ENCODE peak calls at places on chromosomes 7 and 10, in six cellular contexts. One of them, this sample, is unnamed.

GRCh38 chr7:132419538-132419937 is 156.7 kb downstream of the PLXNA4 start:
- DNase-seq in RCC 7860: no peak
- DNase-seq in naive B cell: no peak
- DNase-seq in H9: no peak
- DNase-seq in stimulated activated CD4-positive, alpha-beta T cell treated with anti-CD3 and anti-CD28 coated beads, Interleukin-2, amount 100 ng/mL, for 24 hours: no peak
- DNase-seq in occipital lobe: no peak
- DNase-seq in this sample: no peak

GRCh38 chr7:31108097-31108657 is 56.1 kb downstream of the ADCYAP1R1 start:
- DNase-seq in H9: peak
- DNase-seq in naive B cell: no peak
- DNase-seq in stimulated activated CD4-positive, alpha-beta T cell treated with anti-CD3 and anti-CD28 coated beads, Interleukin-2, amount 100 ng/mL, for 24 hours: no peak
- DNase-seq in RCC 7860: no peak
- DNase-seq in occipital lobe: no peak
- DNase-seq in this sample: no peak

GRCh38 chr7:106257752-106258151 is 27.0 kb downstream of the NAMPT start:
- DNase-seq in RCC 7860: no peak
- DNase-seq in occipital lobe: no peak
- DNase-seq in H9: no peak
- DNase-seq in stimulated activated CD4-positive, alpha-beta T cell treated with anti-CD3 and anti-CD28 coated beads, Interleukin-2, amount 100 ng/mL, for 24 hours: no peak
- DNase-seq in naive B cell: no peak
- DNase-seq in this sample: no peak

GRCh38 chr7:152859781-152860191 is 100.2 kb downstream of the ACTR3B start:
- DNase-seq in H9: peak
- DNase-seq in naive B cell: no peak
- DNase-seq in occipital lobe: no peak
- DNase-seq in RCC 7860: peak
- DNase-seq in stimulated activated CD4-positive, alpha-beta T cell treated with anti-CD3 and anti-CD28 coated beads, Interleukin-2, amount 100 ng/mL, for 24 hours: no peak
- DNase-seq in this sample: no peak

GRCh38 chr7:33639552-33640197 is 265.7 kb upstream of the BMPER start:
- DNase-seq in occipital lobe: no peak
- DNase-seq in naive B cell: no peak
- DNase-seq in RCC 7860: no peak
- DNase-seq in H9: no peak
- DNase-seq in stimulated activated CD4-positive, alpha-beta T cell treated with anti-CD3 and anti-CD28 coated beads, Interleukin-2, amount 100 ng/mL, for 24 hours: no peak
- DNase-seq in this sample: no peak

GRCh38 chr7:81036871-81037270 is 118.0 kb upstream of the SEMA3C start:
- DNase-seq in H9: no peak
- DNase-seq in occipital lobe: no peak
- DNase-seq in naive B cell: no peak
- DNase-seq in stimulated activated CD4-positive, alpha-beta T cell treated with anti-CD3 and anti-CD28 coated beads, Interleukin-2, amount 100 ng/mL, for 24 hours: no peak
- DNase-seq in RCC 7860: no peak
- DNase-seq in this sample: no peak

GRCh38 chr7:55624813-55625212 is 52.5 kb upstream of the VOPP1 start:
- DNase-seq in RCC 7860: no peak
- DNase-seq in naive B cell: no peak
- DNase-seq in H9: no peak
- DNase-seq in occipital lobe: no peak
- DNase-seq in stimulated activated CD4-positive, alpha-beta T cell treated with anti-CD3 and anti-CD28 coated beads, Interleukin-2, amount 100 ng/mL, for 24 hours: no peak
- DNase-seq in this sample: no peak

GRCh38 chr10:53422223-53422888 is 649.8 kb upstream of the MBL2 start:
- DNase-seq in occipital lobe: no peak
- DNase-seq in RCC 7860: no peak
- DNase-seq in stimulated activated CD4-positive, alpha-beta T cell treated with anti-CD3 and anti-CD28 coated beads, Interleukin-2, amount 100 ng/mL, for 24 hours: no peak
- DNase-seq in H9: no peak
- DNase-seq in naive B cell: no peak
- DNase-seq in this sample: no peak

GRCh38 chr7:2019693-2020511 is 212.8 kb downstream of the MAD1L1 start:
- DNase-seq in H9: no peak
- DNase-seq in occipital lobe: no peak
- DNase-seq in naive B cell: peak
- DNase-seq in stimulated activated CD4-positive, alpha-beta T cell treated with anti-CD3 and anti-CD28 coated beads, Interleukin-2, amount 100 ng/mL, for 24 hours: peak
- DNase-seq in RCC 7860: no peak
- DNase-seq in this sample: peak

GRCh38 chr10:110495731-110496552 is 1.8 kb upstream of the DUSP5 start:
- DNase-seq in H9: peak
- DNase-seq in RCC 7860: peak
- DNase-seq in stimulated activated CD4-positive, alpha-beta T cell treated with anti-CD3 and anti-CD28 coated beads, Interleukin-2, amount 100 ng/mL, for 24 hours: peak
- DNase-seq in naive B cell: no peak
- DNase-seq in occipital lobe: peak
- DNase-seq in this sample: peak

GRCh38 chr7:136179829-136180721 is 202.9 kb upstream of the MTPN start:
- DNase-seq in RCC 7860: no peak
- DNase-seq in stimulated activated CD4-positive, alpha-beta T cell treated with anti-CD3 and anti-CD28 coated beads, Interleukin-2, amount 100 ng/mL, for 24 hours: no peak
- DNase-seq in occipital lobe: no peak
- DNase-seq in naive B cell: no peak
- DNase-seq in H9: no peak
- DNase-seq in this sample: no peak

GRCh38 chr10:122163182-122164027 is 107.7 kb upstream of the BTBD16 start:
- DNase-seq in H9: peak
- DNase-seq in naive B cell: no peak
- DNase-seq in RCC 7860: no peak
- DNase-seq in stimulated activated CD4-positive, alpha-beta T cell treated with anti-CD3 and anti-CD28 coated beads, Interleukin-2, amount 100 ng/mL, for 24 hours: peak
- DNase-seq in occipital lobe: no peak
- DNase-seq in this sample: no peak

GRCh38 chr10:88800152-88801125 is 2.1 kb upstream of the LIPM start:
- DNase-seq in naive B cell: no peak
- DNase-seq in stimulated activated CD4-positive, alpha-beta T cell treated with anti-CD3 and anti-CD28 coated beads, Interleukin-2, amount 100 ng/mL, for 24 hours: peak
- DNase-seq in occipital lobe: no peak
- DNase-seq in H9: no peak
- DNase-seq in RCC 7860: no peak
- DNase-seq in this sample: no peak

GRCh38 chr10:67772151-67772550 is 65.8 kb downstream of the DNAJC12 start:
- DNase-seq in naive B cell: no peak
- DNase-seq in RCC 7860: no peak
- DNase-seq in stimulated activated CD4-positive, alpha-beta T cell treated with anti-CD3 and anti-CD28 coated beads, Interleukin-2, amount 100 ng/mL, for 24 hours: no peak
- DNase-seq in occipital lobe: no peak
- DNase-seq in H9: no peak
- DNase-seq in this sample: no peak

GRCh38 chr7:27842094-27842493 is 102.1 kb downstream of the TAX1BP1 start:
- DNase-seq in occipital lobe: no peak
- DNase-seq in stimulated activated CD4-positive, alpha-beta T cell treated with anti-CD3 and anti-CD28 coated beads, Interleukin-2, amount 100 ng/mL, for 24 hours: no peak
- DNase-seq in RCC 7860: no peak
- DNase-seq in H9: no peak
- DNase-seq in naive B cell: no peak
- DNase-seq in this sample: no peak

GRCh38 chr7:135918134-135918533 is 59.0 kb downstream of the MTPN start:
- DNase-seq in occipital lobe: no peak
- DNase-seq in stimulated activated CD4-positive, alpha-beta T cell treated with anti-CD3 and anti-CD28 coated beads, Interleukin-2, amount 100 ng/mL, for 24 hours: no peak
- DNase-seq in RCC 7860: no peak
- DNase-seq in naive B cell: no peak
- DNase-seq in H9: no peak
- DNase-seq in this sample: no peak

GRCh38 chr10:48770558-48771089 is 86.0 kb downstream of the WDFY4 start:
- DNase-seq in naive B cell: no peak
- DNase-seq in RCC 7860: no peak
- DNase-seq in H9: no peak
- DNase-seq in stimulated activated CD4-positive, alpha-beta T cell treated with anti-CD3 and anti-CD28 coated beads, Interleukin-2, amount 100 ng/mL, for 24 hours: no peak
- DNase-seq in occipital lobe: no peak
- DNase-seq in this sample: no peak

GRCh38 chr7:154789404-154789803 is 213.5 kb downstream of the PAXIP1 start:
- DNase-seq in H9: no peak
- DNase-seq in occipital lobe: peak
- DNase-seq in RCC 7860: peak
- DNase-seq in naive B cell: no peak
- DNase-seq in stimulated activated CD4-positive, alpha-beta T cell treated with anti-CD3 and anti-CD28 coated beads, Interleukin-2, amount 100 ng/mL, for 24 hours: peak
- DNase-seq in this sample: no peak

GRCh38 chr7:53541467-53541866 is 506.0 kb downstream of the POM121L12 start:
- DNase-seq in stimulated activated CD4-positive, alpha-beta T cell treated with anti-CD3 and anti-CD28 coated beads, Interleukin-2, amount 100 ng/mL, for 24 hours: no peak
- DNase-seq in occipital lobe: no peak
- DNase-seq in H9: no peak
- DNase-seq in naive B cell: no peak
- DNase-seq in RCC 7860: no peak
- DNase-seq in this sample: no peak

GRCh38 chr10:51615764-51616298 is 83.6 kb downstream of the CSTF2T start:
- DNase-seq in H9: no peak
- DNase-seq in naive B cell: no peak
- DNase-seq in occipital lobe: no peak
- DNase-seq in stimulated activated CD4-positive, alpha-beta T cell treated with anti-CD3 and anti-CD28 coated beads, Interleukin-2, amount 100 ng/mL, for 24 hours: no peak
- DNase-seq in RCC 7860: no peak
- DNase-seq in this sample: no peak

GRCh38 chr10:60732240-60733188 is 45.8 kb upstream of the CDK1 start:
- DNase-seq in naive B cell: peak
- DNase-seq in occipital lobe: no peak
- DNase-seq in stimulated activated CD4-positive, alpha-beta T cell treated with anti-CD3 and anti-CD28 coated beads, Interleukin-2, amount 100 ng/mL, for 24 hours: peak
- DNase-seq in H9: peak
- DNase-seq in RCC 7860: no peak
- DNase-seq in this sample: no peak

GRCh38 chr7:2139004-2139652 is 93.6 kb downstream of the MAD1L1 start:
- DNase-seq in RCC 7860: no peak
- DNase-seq in stimulated activated CD4-positive, alpha-beta T cell treated with anti-CD3 and anti-CD28 coated beads, Interleukin-2, amount 100 ng/mL, for 24 hours: no peak
- DNase-seq in occipital lobe: no peak
- DNase-seq in naive B cell: no peak
- DNase-seq in H9: no peak
- DNase-seq in this sample: peak

GRCh38 chr7:130901209-130901783 is 167.3 kb upstream of the KLF14 start:
- DNase-seq in RCC 7860: peak
- DNase-seq in naive B cell: no peak
- DNase-seq in occipital lobe: peak
- DNase-seq in H9: no peak
- DNase-seq in stimulated activated CD4-positive, alpha-beta T cell treated with anti-CD3 and anti-CD28 coated beads, Interleukin-2, amount 100 ng/mL, for 24 hours: no peak
- DNase-seq in this sample: no peak

GRCh38 chr10:89588671-89589070 is 53.3 kb upstream of the SLC16A12 start:
- DNase-seq in stimulated activated CD4-positive, alpha-beta T cell treated with anti-CD3 and anti-CD28 coated beads, Interleukin-2, amount 100 ng/mL, for 24 hours: no peak
- DNase-seq in H9: no peak
- DNase-seq in RCC 7860: no peak
- DNase-seq in naive B cell: no peak
- DNase-seq in occipital lobe: no peak
- DNase-seq in this sample: no peak

GRCh38 chr7:130298079-130298478 is 5.1 kb downstream of the CPA4 start:
- DNase-seq in stimulated activated CD4-positive, alpha-beta T cell treated with anti-CD3 and anti-CD28 coated beads, Interleukin-2, amount 100 ng/mL, for 24 hours: no peak
- DNase-seq in RCC 7860: no peak
- DNase-seq in occipital lobe: no peak
- DNase-seq in H9: no peak
- DNase-seq in naive B cell: no peak
- DNase-seq in this sample: no peak

GRCh38 chr10:49435225-49435624 is 39.3 kb upstream of the DRGX start:
- DNase-seq in RCC 7860: no peak
- DNase-seq in H9: no peak
- DNase-seq in stimulated activated CD4-positive, alpha-beta T cell treated with anti-CD3 and anti-CD28 coated beads, Interleukin-2, amount 100 ng/mL, for 24 hours: no peak
- DNase-seq in naive B cell: no peak
- DNase-seq in occipital lobe: no peak
- DNase-seq in this sample: no peak

GRCh38 chr7:116809636-116810266 is 52.6 kb upstream of the CAPZA2 start:
- DNase-seq in RCC 7860: peak
- DNase-seq in stimulated activated CD4-positive, alpha-beta T cell treated with anti-CD3 and anti-CD28 coated beads, Interleukin-2, amount 100 ng/mL, for 24 hours: no peak
- DNase-seq in H9: no peak
- DNase-seq in occipital lobe: no peak
- DNase-seq in naive B cell: peak
- DNase-seq in this sample: no peak

GRCh38 chr7:159028456-159029401 is 115.9 kb downstream of the VIPR2 start:
- DNase-seq in RCC 7860: no peak
- DNase-seq in H9: peak
- DNase-seq in stimulated activated CD4-positive, alpha-beta T cell treated with anti-CD3 and anti-CD28 coated beads, Interleukin-2, amount 100 ng/mL, for 24 hours: no peak
- DNase-seq in naive B cell: no peak
- DNase-seq in occipital lobe: no peak
- DNase-seq in this sample: no peak

GRCh38 chr10:97517778-97518561 is 19.2 kb downstream of the UBTD1 start:
- DNase-seq in RCC 7860: no peak
- DNase-seq in naive B cell: no peak
- DNase-seq in occipital lobe: no peak
- DNase-seq in H9: peak
- DNase-seq in stimulated activated CD4-positive, alpha-beta T cell treated with anti-CD3 and anti-CD28 coated beads, Interleukin-2, amount 100 ng/mL, for 24 hours: no peak
- DNase-seq in this sample: no peak

GRCh38 chr7:38312776-38313175 is 39.3 kb upstream of the TARP start:
- DNase-seq in stimulated activated CD4-positive, alpha-beta T cell treated with anti-CD3 and anti-CD28 coated beads, Interleukin-2, amount 100 ng/mL, for 24 hours: no peak
- DNase-seq in RCC 7860: no peak
- DNase-seq in naive B cell: no peak
- DNase-seq in H9: no peak
- DNase-seq in occipital lobe: no peak
- DNase-seq in this sample: no peak

GRCh38 chr7:39683216-39683845 is 60.0 kb downstream of the RALA start:
- DNase-seq in RCC 7860: no peak
- DNase-seq in naive B cell: no peak
- DNase-seq in H9: no peak
- DNase-seq in occipital lobe: no peak
- DNase-seq in stimulated activated CD4-positive, alpha-beta T cell treated with anti-CD3 and anti-CD28 coated beads, Interleukin-2, amount 100 ng/mL, for 24 hours: no peak
- DNase-seq in this sample: no peak

GRCh38 chr10:112466802-112467201 is 19.8 kb downstream of the VTI1A start:
- DNase-seq in stimulated activated CD4-positive, alpha-beta T cell treated with anti-CD3 and anti-CD28 coated beads, Interleukin-2, amount 100 ng/mL, for 24 hours: no peak
- DNase-seq in occipital lobe: no peak
- DNase-seq in naive B cell: no peak
- DNase-seq in RCC 7860: no peak
- DNase-seq in H9: no peak
- DNase-seq in this sample: no peak

GRCh38 chr7:116782177-116782711 is 80.1 kb upstream of the CAPZA2 start:
- DNase-seq in H9: no peak
- DNase-seq in occipital lobe: no peak
- DNase-seq in naive B cell: no peak
- DNase-seq in RCC 7860: no peak
- DNase-seq in stimulated activated CD4-positive, alpha-beta T cell treated with anti-CD3 and anti-CD28 coated beads, Interleukin-2, amount 100 ng/mL, for 24 hours: no peak
- DNase-seq in this sample: no peak

GRCh38 chr7:18815261-18815840 is 302.1 kb downstream of the TWIST1 start:
- DNase-seq in H9: no peak
- DNase-seq in RCC 7860: no peak
- DNase-seq in occipital lobe: no peak
- DNase-seq in stimulated activated CD4-positive, alpha-beta T cell treated with anti-CD3 and anti-CD28 coated beads, Interleukin-2, amount 100 ng/mL, for 24 hours: no peak
- DNase-seq in naive B cell: no peak
- DNase-seq in this sample: no peak

GRCh38 chr10:60816624-60817023 is 38.3 kb downstream of the CDK1 start:
- DNase-seq in occipital lobe: peak
- DNase-seq in stimulated activated CD4-positive, alpha-beta T cell treated with anti-CD3 and anti-CD28 coated beads, Interleukin-2, amount 100 ng/mL, for 24 hours: no peak
- DNase-seq in naive B cell: peak
- DNase-seq in H9: no peak
- DNase-seq in RCC 7860: peak
- DNase-seq in this sample: no peak

GRCh38 chr10:130749911-130750310 is 561.6 kb downstream of the TCERG1L start:
- DNase-seq in H9: peak
- DNase-seq in stimulated activated CD4-positive, alpha-beta T cell treated with anti-CD3 and anti-CD28 coated beads, Interleukin-2, amount 100 ng/mL, for 24 hours: no peak
- DNase-seq in RCC 7860: no peak
- DNase-seq in naive B cell: no peak
- DNase-seq in occipital lobe: no peak
- DNase-seq in this sample: no peak